ENCODE peak calls at places on chromosomes 7 and 10, in seven cellular contexts. Q is NCI-H748 treated with DMSO at 0.1 percent for 48 hours; A is adipocyte; E is NCI-H187 treated with DMSO at 0.1 percent for 48 hours; G is T-helper 2 cell; M is activated CD4-positive, alpha-beta T cell treated with anti-CD3 and anti-CD28 coated beads for 24 hours; B is GM06990. L is an unnamed sample.

GRCh38 chr7:75813084-75813483 is 522 bp downstream of the CCL24 start:
- DNase-seq in Q (no peak), A (no peak), E (no peak), G (no peak), M (no peak), B (no peak), L (no peak)

GRCh38 chr10:31320179-31320597 is 1.2 kb downstream of the ZEB1 start:
- DNase-seq in Q (no peak), A (peak; percentile 49), E (no peak), G (peak; percentile 32), M (peak; percentile 35), B (peak; percentile 78), L (peak; percentile 33)

GRCh38 chr10:1074748-1075358 is 18.7 kb downstream of the WDR37 start:
- DNase-seq in Q (no peak), A (no peak), E (no peak), G (no peak), M (no peak), B (no peak), L (no peak)

GRCh38 chr7:55977831-55978230 is 13.4 kb downstream of the NIPSNAP2 start:
- DNase-seq in Q (peak; percentile 28), A (peak; percentile 70), E (no peak), G (no peak), M (no peak), B (no peak), L (no peak)

GRCh38 chr7:148773344-148773743 is 74.6 kb downstream of the CUL1 start:
- DNase-seq in Q (no peak), A (no peak), E (peak; percentile 77), G (no peak), M (no peak), B (peak; percentile 26), L (no peak)

GRCh38 chr10:13587367-13587766 is 602 bp downstream of the PRPF18 start:
- DNase-seq in Q (no peak), A (peak; percentile 29), E (no peak), G (no peak), M (no peak), B (peak; percentile 9), L (no peak)

GRCh38 chr7:83655951-83656556 is 7.1 kb upstream of the SEMA3E start:
- DNase-seq in Q (peak; percentile 20), A (peak; percentile 81), E (peak; percentile 4), G (no peak), M (no peak), B (no peak), L (no peak)

GRCh38 chr10:73190188-73190587 is 22.3 kb downstream of the FAM149B1 start:
- DNase-seq in Q (no peak), A (no peak), E (no peak), G (no peak), M (no peak), B (no peak), L (no peak)

GRCh38 chr7:8084772-8085171 is 116.2 kb downstream of the GLCCI1 start:
- DNase-seq in Q (no peak), A (no peak), E (peak; percentile 3), G (no peak), M (no peak), B (no peak), L (no peak)

GRCh38 chr7:30238721-30239441 is 45.5 kb upstream of the ZNRF2 start:
- DNase-seq in Q (peak; percentile 67), A (peak; percentile 66), E (no peak), G (no peak), M (peak; percentile 20), B (peak; percentile 41), L (no peak)

GRCh38 chr10:16754765-16755164 is 62.5 kb downstream of the RSU1 start:
- DNase-seq in Q (no peak), A (no peak), E (no peak), G (no peak), M (no peak), B (no peak), L (no peak)

GRCh38 chr7:14635955-14636354 is 266.6 kb downstream of the DGKB start:
- DNase-seq in Q (no peak), A (no peak), E (no peak), G (no peak), M (no peak), B (no peak), L (no peak)

GRCh38 chr10:132479603-132480221 is 57.9 kb upstream of the INPP5A start:
- DNase-seq in Q (no peak), A (no peak), E (no peak), G (no peak), M (no peak), B (no peak), L (peak; percentile 1)

GRCh38 chr10:60348982-60349381 is 40.7 kb downstream of the ANK3 start:
- DNase-seq in Q (no peak), A (peak; percentile 76), E (no peak), G (no peak), M (no peak), B (no peak), L (no peak)

GRCh38 chr7:91850455-91850854 is 30.0 kb downstream of the MTERF1 start:
- DNase-seq in Q (no peak), A (peak; percentile 19), E (no peak), G (no peak), M (no peak), B (no peak), L (no peak)

GRCh38 chr10:125039354-125039769 is 97.4 kb downstream of the ZRANB1 start:
- DNase-seq in Q (no peak), A (no peak), E (no peak), G (no peak), M (no peak), B (no peak), L (no peak)

GRCh38 chr10:82826132-82826531 is 951.1 kb downstream of the NRG3 start:
- DNase-seq in Q (no peak), A (peak; percentile 98), E (no peak), G (no peak), M (no peak), B (no peak), L (no peak)

GRCh38 chr7:135913404-135913803 is 63.8 kb downstream of the MTPN start:
- DNase-seq in Q (no peak), A (no peak), E (no peak), G (no peak), M (no peak), B (no peak), L (no peak)

GRCh38 chr7:137882261-137882668 is 35.5 kb upstream of the DGKI start:
- DNase-seq in Q (no peak), A (peak; percentile 79), E (no peak), G (no peak), M (no peak), B (peak; percentile 38), L (no peak)

GRCh38 chr10:31083765-31084184 is 52.1 kb upstream of the ZNF438 start:
- DNase-seq in Q (peak; percentile 10), A (peak; percentile 39), E (no peak), G (peak; percentile 12), M (peak; percentile 56), B (peak; percentile 23), L (no peak)

GRCh38 chr10:43809211-43809930 is 160.7 kb upstream of the ZNF32 start:
- DNase-seq in Q (no peak), A (peak; percentile 96), E (no peak), G (no peak), M (no peak), B (no peak), L (no peak)

GRCh38 chr7:149686001-149686400 is 87.4 kb downstream of the ZNF467 start:
- DNase-seq in Q (no peak), A (peak; percentile 78), E (no peak), G (no peak), M (no peak), B (no peak), L (no peak)

GRCh38 chr10:120607710-120608703 is 151.0 kb downstream of the PLPP4 start:
- DNase-seq in Q (no peak), A (no peak), E (no peak), G (no peak), M (no peak), B (peak; percentile 56), L (no peak)

GRCh38 chr7:29019275-29019820 is 61.2 kb upstream of the TRIL start:
- DNase-seq in Q (no peak), A (peak; percentile 15), E (no peak), G (no peak), M (no peak), B (no peak), L (no peak)

GRCh38 chr7:131557521-131558385 is 1.3 kb upstream of the PODXL start:
- DNase-seq in Q (no peak), A (peak; percentile 44), E (no peak), G (no peak), M (no peak), B (no peak), L (no peak)

GRCh38 chr7:44046321-44047061 is 2.0 kb downstream of the DBNL start:
- DNase-seq in Q (no peak), A (no peak), E (no peak), G (no peak), M (no peak), B (peak; percentile 26), L (no peak)

GRCh38 chr10:16509996-16510395 is 11.7 kb downstream of the C1QL3 start:
- DNase-seq in Q (no peak), A (peak; percentile 20), E (no peak), G (no peak), M (no peak), B (no peak), L (no peak)

GRCh38 chr10:111281516-111281915 is 204.7 kb downstream of the ADRA2A start:
- DNase-seq in Q (no peak), A (peak; percentile 1), E (no peak), G (no peak), M (no peak), B (no peak), L (no peak)

GRCh38 chr7:16811555-16811954 is 6.8 kb upstream of the AGR2 start:
- DNase-seq in Q (no peak), A (peak; percentile 70), E (no peak), G (no peak), M (no peak), B (no peak), L (no peak)

GRCh38 chr7:131244259-131244852 is 83.3 kb upstream of the MKLN1 start:
- DNase-seq in Q (no peak), A (peak; percentile 86), E (no peak), G (no peak), M (no peak), B (no peak), L (no peak)

GRCh38 chr7:94701555-94701973 is 45.6 kb upstream of the SGCE start:
- DNase-seq in Q (no peak), A (no peak), E (no peak), G (no peak), M (no peak), B (no peak), L (no peak)

L was measured in T-helper 17 cell.